ENCODE peak calls at places on chromosome 2, in four cellular contexts. M, K, Y and W are unnamed samples.

GRCh38 chr2:42256502-42256901 is 87.3 kb downstream of the EML4 start:
- DNase-seq in M (no peak), Y (peak; percentile 12), K (peak; percentile 53), W (no peak)

GRCh38 chr2:46800218-46800617 is 115.4 kb downstream of the MCFD2 start:
- DNase-seq in M (no peak), Y (no peak), K (no peak), W (no peak)

GRCh38 chr2:136238214-136238551 is 120.2 kb upstream of the CXCR4 start:
- DNase-seq in Y (no peak), M (no peak), K (peak; percentile 35), W (no peak)

GRCh38 chr2:194915485-194915884 is 741.5 kb upstream of the SLC39A10 start:
- DNase-seq in K (no peak), Y (no peak), M (no peak), W (no peak)

GRCh38 chr2:218033208-218033589 is 30.4 kb upstream of the TNS1 start:
- DNase-seq in K (no peak), Y (no peak), M (no peak), W (peak; percentile 63)

GRCh38 chr2:195322324-195322723 is 334.7 kb upstream of the SLC39A10 start:
- DNase-seq in Y (no peak), M (no peak), K (no peak), W (no peak)

GRCh38 chr2:143513081-143513480 is 383.9 kb downstream of the ARHGAP15 start:
- DNase-seq in Y (peak; percentile 12), K (peak; percentile 83), M (no peak), W (no peak)

GRCh38 chr2:239581352-239581901 is 180.6 kb upstream of the HDAC4 start:
- DNase-seq in Y (no peak), M (no peak), K (no peak), W (no peak)

GRCh38 chr2:147110962-147111361 is 733.9 kb upstream of the ACVR2A start:
- DNase-seq in M (no peak), K (no peak), Y (no peak), W (no peak)

GRCh38 chr2:170723446-170723958 is 8.4 kb downstream of the SP5 start:
- DNase-seq in M (no peak), K (no peak), Y (no peak), W (peak; percentile 38)

GRCh38 chr2:28038722-28039121 is 148.2 kb downstream of the BABAM2 start:
- DNase-seq in Y (no peak), K (no peak), M (no peak), W (no peak)

GRCh38 chr2:40451926-40452605 is at the start of gene SLC8A1:
- DNase-seq in Y (peak; percentile 46), M (no peak), K (peak; percentile 52), W (no peak)

GRCh38 chr2:150806336-150806735 is 318.9 kb upstream of the RND3 start:
- DNase-seq in K (peak; percentile 56), Y (no peak), M (no peak), W (no peak)

GRCh38 chr2:203706403-203706802 is at the start of gene CD28:
- DNase-seq in M (no peak), K (no peak), Y (peak; percentile 68), W (no peak)

GRCh38 chr2:25480561-25480960 is 138.8 kb upstream of the DNMT3A start:
- DNase-seq in M (no peak), K (no peak), Y (no peak), W (no peak)

GRCh38 chr2:174535757-174536703 is 49.2 kb upstream of the GPR155 start:
- DNase-seq in Y (no peak), M (no peak), K (no peak), W (no peak)

GRCh38 chr2:96342085-96342484 is 6.5 kb downstream of the NCAPH start:
- DNase-seq in Y (no peak), M (no peak), K (peak; percentile 41), W (no peak)

GRCh38 chr2:7795358-7796199 is 878.4 kb downstream of the RNF144A start:
- DNase-seq in Y (no peak), M (no peak), K (no peak), W (no peak)

GRCh38 chr2:42809131-42809875 is 16.9 kb upstream of the HAAO start:
- DNase-seq in K (no peak), Y (no peak), M (no peak), W (no peak)

GRCh38 chr2:237943395-237944094 is 23.3 kb upstream of the UBE2F start:
- DNase-seq in Y (no peak), M (no peak), K (no peak), W (no peak)

GRCh38 chr2:8525582-8526402 is 156.1 kb upstream of the ID2 start:
- DNase-seq in Y (peak; percentile 67), K (peak; percentile 64), M (no peak), W (no peak)

GRCh38 chr2:29322011-29322410 is 206.8 kb downstream of the CLIP4 start:
- DNase-seq in K (peak; percentile 10), M (no peak), Y (no peak), W (no peak)

GRCh38 chr2:217929757-217930707 is 72.8 kb downstream of the TNS1 start:
- DNase-seq in Y (no peak), M (peak; percentile 97), K (peak; percentile 77), W (no peak)